ENCODE peak calls at places on chromosomes 16 and 17, in seven cellular contexts. One of them, this sample, is unnamed.

GRCh38 chr17:2125013-2125535 is 70.2 kb downstream of the HIC1 start:
- DNase-seq in NCI-H2171 treated with DMSO at 0.1 percent for 48 hours: no peak
- DNase-seq in GM04504: no peak
- DNase-seq in NCI-H460: no peak
- DNase-seq in left lung: no peak
- DNase-seq in T-helper 22 cell: no peak
- DNase-seq in astrocyte of the hippocampus: peak
- DNase-seq in this sample: no peak

GRCh38 chr17:57946798-57947358 is 8.3 kb downstream of the CUEDC1 start:
- DNase-seq in NCI-H2171 treated with DMSO at 0.1 percent for 48 hours: no peak
- DNase-seq in GM04504: no peak
- DNase-seq in NCI-H460: no peak
- DNase-seq in left lung: peak
- DNase-seq in T-helper 22 cell: no peak
- DNase-seq in astrocyte of the hippocampus: peak
- DNase-seq in this sample: peak

GRCh38 chr17:28849281-28849680 is 5.5 kb upstream of the ERAL1 start:
- DNase-seq in NCI-H2171 treated with DMSO at 0.1 percent for 48 hours: no peak
- DNase-seq in GM04504: no peak
- DNase-seq in NCI-H460: no peak
- DNase-seq in left lung: no peak
- DNase-seq in T-helper 22 cell: no peak
- DNase-seq in astrocyte of the hippocampus: no peak
- DNase-seq in this sample: no peak

GRCh38 chr16:21980032-21980431 is 20.9 kb downstream of the PDZD9 start:
- DNase-seq in NCI-H2171 treated with DMSO at 0.1 percent for 48 hours: no peak
- DNase-seq in GM04504: no peak
- DNase-seq in NCI-H460: no peak
- DNase-seq in left lung: no peak
- DNase-seq in T-helper 22 cell: no peak
- DNase-seq in astrocyte of the hippocampus: no peak
- DNase-seq in this sample: no peak

GRCh38 chr17:74730491-74731346 is 6.3 kb upstream of the RAB37 start:
- DNase-seq in NCI-H2171 treated with DMSO at 0.1 percent for 48 hours: no peak
- DNase-seq in GM04504: no peak
- DNase-seq in NCI-H460: no peak
- DNase-seq in left lung: no peak
- DNase-seq in T-helper 22 cell: peak
- DNase-seq in astrocyte of the hippocampus: no peak
- DNase-seq in this sample: no peak

GRCh38 chr17:79332011-79332410 is 257.4 kb downstream of the ENGASE start:
- DNase-seq in NCI-H2171 treated with DMSO at 0.1 percent for 48 hours: peak
- DNase-seq in GM04504: no peak
- DNase-seq in NCI-H460: no peak
- DNase-seq in left lung: no peak
- DNase-seq in T-helper 22 cell: no peak
- DNase-seq in astrocyte of the hippocampus: no peak
- DNase-seq in this sample: no peak

GRCh38 chr17:17018612-17019429 is 23.4 kb upstream of the MPRIP start:
- DNase-seq in NCI-H2171 treated with DMSO at 0.1 percent for 48 hours: no peak
- DNase-seq in GM04504: no peak
- DNase-seq in NCI-H460: no peak
- DNase-seq in left lung: peak
- DNase-seq in T-helper 22 cell: no peak
- DNase-seq in astrocyte of the hippocampus: no peak
- DNase-seq in this sample: no peak

GRCh38 chr16:55643161-55643970 is 12.4 kb upstream of the SLC6A2 start:
- DNase-seq in NCI-H2171 treated with DMSO at 0.1 percent for 48 hours: no peak
- DNase-seq in GM04504: no peak
- DNase-seq in NCI-H460: no peak
- DNase-seq in left lung: no peak
- DNase-seq in T-helper 22 cell: no peak
- DNase-seq in astrocyte of the hippocampus: no peak
- DNase-seq in this sample: no peak

GRCh38 chr17:36152639-36153120 is 23.8 kb downstream of the TBC1D3B start:
- DNase-seq in NCI-H2171 treated with DMSO at 0.1 percent for 48 hours: no peak
- DNase-seq in GM04504: no peak
- DNase-seq in NCI-H460: no peak
- DNase-seq in left lung: no peak
- DNase-seq in T-helper 22 cell: no peak
- DNase-seq in astrocyte of the hippocampus: no peak
- DNase-seq in this sample: no peak

GRCh38 chr16:88730632-88731607 is 24.6 kb downstream of the CTU2 start:
- DNase-seq in NCI-H2171 treated with DMSO at 0.1 percent for 48 hours: peak
- DNase-seq in GM04504: no peak
- DNase-seq in NCI-H460: no peak
- DNase-seq in left lung: no peak
- DNase-seq in T-helper 22 cell: no peak
- DNase-seq in astrocyte of the hippocampus: peak
- DNase-seq in this sample: no peak

GRCh38 chr16:48580925-48581500 is 29.0 kb downstream of the N4BP1 start:
- DNase-seq in NCI-H2171 treated with DMSO at 0.1 percent for 48 hours: no peak
- DNase-seq in GM04504: no peak
- DNase-seq in NCI-H460: no peak
- DNase-seq in left lung: no peak
- DNase-seq in T-helper 22 cell: no peak
- DNase-seq in astrocyte of the hippocampus: no peak
- DNase-seq in this sample: no peak

GRCh38 chr17:74592087-74592990 is at the start of gene CD300LD:
- DNase-seq in NCI-H2171 treated with DMSO at 0.1 percent for 48 hours: no peak
- DNase-seq in GM04504: no peak
- DNase-seq in NCI-H460: no peak
- DNase-seq in left lung: no peak
- DNase-seq in T-helper 22 cell: no peak
- DNase-seq in astrocyte of the hippocampus: no peak
- DNase-seq in this sample: no peak

GRCh38 chr16:4511441-4512082 is 27.0 kb downstream of the CDIP1 start:
- DNase-seq in NCI-H2171 treated with DMSO at 0.1 percent for 48 hours: peak
- DNase-seq in GM04504: no peak
- DNase-seq in NCI-H460: peak
- DNase-seq in left lung: no peak
- DNase-seq in T-helper 22 cell: no peak
- DNase-seq in astrocyte of the hippocampus: peak
- DNase-seq in this sample: peak

GRCh38 chr16:88406096-88407041 is 23.6 kb downstream of the ZNF469 start:
- DNase-seq in NCI-H2171 treated with DMSO at 0.1 percent for 48 hours: no peak
- DNase-seq in GM04504: no peak
- DNase-seq in NCI-H460: no peak
- DNase-seq in left lung: no peak
- DNase-seq in T-helper 22 cell: no peak
- DNase-seq in astrocyte of the hippocampus: no peak
- DNase-seq in this sample: no peak

GRCh38 chr16:27698266-27698665 is 148.3 kb downstream of the KATNIP start:
- DNase-seq in NCI-H2171 treated with DMSO at 0.1 percent for 48 hours: no peak
- DNase-seq in GM04504: no peak
- DNase-seq in NCI-H460: no peak
- DNase-seq in left lung: no peak
- DNase-seq in T-helper 22 cell: no peak
- DNase-seq in astrocyte of the hippocampus: no peak
- DNase-seq in this sample: peak

GRCh38 chr17:63433746-63434591 is 12.1 kb downstream of the CYB561 start:
- DNase-seq in NCI-H2171 treated with DMSO at 0.1 percent for 48 hours: no peak
- DNase-seq in GM04504: peak
- DNase-seq in NCI-H460: no peak
- DNase-seq in left lung: no peak
- DNase-seq in T-helper 22 cell: no peak
- DNase-seq in astrocyte of the hippocampus: peak
- DNase-seq in this sample: no peak

GRCh38 chr16:88298166-88298881 is 84.4 kb upstream of the ZNF469 start:
- DNase-seq in NCI-H2171 treated with DMSO at 0.1 percent for 48 hours: no peak
- DNase-seq in GM04504: no peak
- DNase-seq in NCI-H460: no peak
- DNase-seq in left lung: no peak
- DNase-seq in T-helper 22 cell: no peak
- DNase-seq in astrocyte of the hippocampus: peak
- DNase-seq in this sample: no peak

GRCh38 chr16:53821957-53822625 is 118.1 kb downstream of the FTO start:
- DNase-seq in NCI-H2171 treated with DMSO at 0.1 percent for 48 hours: no peak
- DNase-seq in GM04504: peak
- DNase-seq in NCI-H460: no peak
- DNase-seq in left lung: no peak
- DNase-seq in T-helper 22 cell: no peak
- DNase-seq in astrocyte of the hippocampus: peak
- DNase-seq in this sample: no peak

GRCh38 chr16:85460252-85460982 is 152.7 kb upstream of the GSE1 start:
- DNase-seq in NCI-H2171 treated with DMSO at 0.1 percent for 48 hours: peak
- DNase-seq in GM04504: no peak
- DNase-seq in NCI-H460: no peak
- DNase-seq in left lung: no peak
- DNase-seq in T-helper 22 cell: no peak
- DNase-seq in astrocyte of the hippocampus: peak
- DNase-seq in this sample: peak

GRCh38 chr16:27633721-27634120 is 83.8 kb downstream of the KATNIP start:
- DNase-seq in NCI-H2171 treated with DMSO at 0.1 percent for 48 hours: no peak
- DNase-seq in GM04504: no peak
- DNase-seq in NCI-H460: no peak
- DNase-seq in left lung: no peak
- DNase-seq in T-helper 22 cell: no peak
- DNase-seq in astrocyte of the hippocampus: no peak
- DNase-seq in this sample: no peak

GRCh38 chr17:70810609-70811008 is 641.3 kb downstream of the KCNJ2 start:
- DNase-seq in NCI-H2171 treated with DMSO at 0.1 percent for 48 hours: no peak
- DNase-seq in GM04504: no peak
- DNase-seq in NCI-H460: no peak
- DNase-seq in left lung: no peak
- DNase-seq in T-helper 22 cell: no peak
- DNase-seq in astrocyte of the hippocampus: no peak
- DNase-seq in this sample: no peak

GRCh38 chr16:87389245-87389644 is 2.9 kb upstream of the MAP1LC3B start:
- DNase-seq in NCI-H2171 treated with DMSO at 0.1 percent for 48 hours: peak
- DNase-seq in GM04504: no peak
- DNase-seq in NCI-H460: no peak
- DNase-seq in left lung: no peak
- DNase-seq in T-helper 22 cell: no peak
- DNase-seq in astrocyte of the hippocampus: no peak
- DNase-seq in this sample: no peak

GRCh38 chr17:79685121-79685520 is 45.6 kb upstream of the ENPP7 start:
- DNase-seq in NCI-H2171 treated with DMSO at 0.1 percent for 48 hours: no peak
- DNase-seq in GM04504: no peak
- DNase-seq in NCI-H460: no peak
- DNase-seq in left lung: no peak
- DNase-seq in T-helper 22 cell: no peak
- DNase-seq in astrocyte of the hippocampus: no peak
- DNase-seq in this sample: no peak

GRCh38 chr16:85633888-85634287 is 20.8 kb downstream of the GSE1 start:
- DNase-seq in NCI-H2171 treated with DMSO at 0.1 percent for 48 hours: no peak
- DNase-seq in GM04504: no peak
- DNase-seq in NCI-H460: no peak
- DNase-seq in left lung: no peak
- DNase-seq in T-helper 22 cell: no peak
- DNase-seq in astrocyte of the hippocampus: no peak
- DNase-seq in this sample: no peak

This sample was measured in HAP-1.